ENCODE peak calls at places on chromosomes 13 and 19, in seven cellular contexts. D is right atrium auricular region; O is stimulated activated CD4-positive, alpha-beta T cell treated with anti-CD3 and anti-CD28 coated beads, Interleukin-1b, Interleukin-23, amount 100 ng/mL, for 1 hour; J is fibroblast of gingiva; Q is heart left ventricle; C is endothelial cell; X is substantia nigra. R is an unnamed sample.

GRCh38 chr19:30498707-30499106 is 126.5 kb downstream of the ZNF536 start:
- DNase-seq in D (no peak), O (no peak), J (no peak), Q (no peak), C (peak), X (peak), R (no peak)

GRCh38 chr19:45641274-45642105 is 2.3 kb upstream of the EML2 start:
- DNase-seq in D (peak), O (peak), J (peak), Q (peak), C (peak), X (no peak), R (peak)

GRCh38 chr13:113558461-113558860 is 26.1 kb upstream of the TFDP1 start:
- DNase-seq in D (peak), O (no peak), J (no peak), Q (no peak), C (no peak), X (no peak), R (no peak)

GRCh38 chr13:79237981-79238380 is 168.1 kb downstream of the RBM26 start:
- DNase-seq in D (no peak), O (no peak), J (no peak), Q (no peak), C (no peak), X (no peak), R (no peak)

GRCh38 chr19:18839465-18840287 is 7.9 kb downstream of the UPF1 start:
- DNase-seq in D (no peak), O (no peak), J (peak), Q (peak), C (no peak), X (no peak), R (no peak)

GRCh38 chr13:21539687-21540086 is 64.3 kb downstream of the MICU2 start:
- DNase-seq in D (no peak), O (no peak), J (no peak), Q (no peak), C (no peak), X (no peak), R (no peak)

GRCh38 chr13:107258599-107259187 is 690.8 kb upstream of the ARGLU1 start:
- DNase-seq in D (no peak), O (no peak), J (no peak), Q (no peak), C (no peak), X (no peak), R (no peak)

GRCh38 chr13:80109313-80109712 is 231.6 kb downstream of the SPRY2 start:
- DNase-seq in D (no peak), O (no peak), J (no peak), Q (no peak), C (no peak), X (no peak), R (no peak)

GRCh38 chr19:49442793-49443365 is 1.6 kb upstream of the SLC17A7 start:
- DNase-seq in D (peak), O (no peak), J (peak), Q (peak), C (peak), X (peak), R (peak)

GRCh38 chr13:95660981-95661581 is 15.9 kb upstream of the DNAJC3 start:
- DNase-seq in D (no peak), O (no peak), J (peak), Q (no peak), C (peak), X (no peak), R (no peak)

GRCh38 chr13:20713014-20713376 is 9.5 kb downstream of the IL17D start:
- DNase-seq in D (peak), O (no peak), J (no peak), Q (no peak), C (no peak), X (no peak), R (no peak)

GRCh38 chr19:8846819-8847218 is 14.6 kb downstream of the MBD3L1 start:
- DNase-seq in D (no peak), O (no peak), J (no peak), Q (no peak), C (no peak), X (no peak), R (no peak)

GRCh38 chr19:23887642-23888041 is 27.0 kb upstream of the ZNF726 start:
- DNase-seq in D (no peak), O (no peak), J (no peak), Q (no peak), C (no peak), X (no peak), R (no peak)

GRCh38 chr13:41289463-41289881 is 21.6 kb upstream of the NAA16 start:
- DNase-seq in D (no peak), O (no peak), J (no peak), Q (no peak), C (no peak), X (no peak), R (no peak)

GRCh38 chr13:55554741-55555140 is 1586.0 kb upstream of the PRR20A start:
- DNase-seq in D (no peak), O (no peak), J (no peak), Q (no peak), C (no peak), X (no peak), R (no peak)

GRCh38 chr19:17500447-17501198 is 10.8 kb upstream of the PGLS start:
- DNase-seq in D (no peak), O (no peak), J (no peak), Q (no peak), C (no peak), X (no peak), R (peak)

GRCh38 chr13:54394319-54394718 is 1365.7 kb downstream of the OLFM4 start:
- DNase-seq in D (no peak), O (no peak), J (no peak), Q (no peak), C (no peak), X (no peak), R (no peak)

GRCh38 chr19:28652790-28653189 is 560.2 kb downstream of the UQCRFS1 start:
- DNase-seq in D (no peak), O (no peak), J (no peak), Q (no peak), C (no peak), X (no peak), R (no peak)

GRCh38 chr19:33465834-33466233 is 55.8 kb downstream of the PEPD start:
- DNase-seq in D (no peak), O (no peak), J (no peak), Q (no peak), C (no peak), X (no peak), R (no peak)

GRCh38 chr13:97348569-97349100 is 85.3 kb upstream of the RAP2A start:
- DNase-seq in D (no peak), O (no peak), J (no peak), Q (no peak), C (no peak), X (no peak), R (no peak)

GRCh38 chr13:51764184-51765141 is 39.5 kb downstream of the DHRS12 start:
- DNase-seq in D (peak), O (peak), J (peak), Q (peak), C (no peak), X (peak), R (peak)